ENCODE peak calls at places on chromosomes 16 and 17, in seven cellular contexts. H is uterus; K is CD8-positive, alpha-beta memory T cell; P is mucosa of descending colon; A is cardiac muscle cell; Z is tibial artery; Y is hepatocyte. N is an unnamed sample. For H3K4me1, the result is how much of the 10 kb centered on the place peaks cover.

GRCh38 chr16:69848635-69849545 is 86.8 kb downstream of the WWP2 start:
- DNase-seq in A (peak), K (no peak), P (peak), H (peak), Z (peak), Y (peak), N (peak)

GRCh38 chr16:29320274-29320999 is 86.1 kb downstream of the NPIPB11 start:
- DNase-seq in K (no peak), Z (no peak), H (no peak), P (no peak), A (no peak), Y (no peak), N (no peak)

GRCh38 chr17:28944862-28945741 is 6.2 kb downstream of the PHF12 start:
- DNase-seq in A (peak), Z (no peak), K (no peak), Y (no peak), P (no peak), H (no peak), N (no peak)

GRCh38 chr17:72411124-72411563 is 290.3 kb downstream of the SOX9 start:
- DNase-seq in P (no peak), Z (no peak), K (no peak), H (no peak), A (no peak), Y (no peak), N (no peak)

GRCh38 chr16:2096853-2097620 is 38.7 kb downstream of the PKD1 start:
- DNase-seq in H (no peak), Y (no peak), A (no peak), P (no peak), K (no peak), Z (no peak), N (no peak)

GRCh38 chr17:75009139-75009724 is 3.2 kb upstream of the MRPL58 start:
- DNase-seq in H (no peak), P (no peak), K (no peak), Y (no peak), Z (no peak), A (no peak), N (no peak)

GRCh38 chr17:67633751-67634191 is 84.0 kb upstream of the NOL11 start:
- DNase-seq in Z (no peak), P (no peak), A (no peak), Y (no peak), H (no peak), K (no peak), N (no peak)

GRCh38 chr16:80824623-80825364 is 20.4 kb upstream of the CDYL2 start:
- DNase-seq in K (peak), A (peak), Y (peak), P (no peak), Z (peak), H (no peak), N (peak)

GRCh38 chr17:75087558-75088453 is at the start of gene SLC16A5:
- DNase-seq in P (peak), H (peak), Y (peak), A (peak), Z (peak), K (peak), N (no peak)

GRCh38 chr17:1829189-1829578 is 518 bp downstream of the SMYD4 start:
- DNase-seq in H (peak), P (no peak), K (no peak), Z (no peak), Y (peak), A (peak), N (no peak)

GRCh38 chr17:351875-352420 is 659 bp downstream of the RPH3AL start:
- DNase-seq in H (no peak), K (no peak), P (no peak), Y (no peak), Z (no peak), A (no peak), N (no peak)

GRCh38 chr17:4535667-4536258 is 19.4 kb downstream of the MYBBP1A start:
- DNase-seq in A (no peak), Y (no peak), P (no peak), K (no peak), H (no peak), Z (no peak), N (no peak)

GRCh38 chr17:78908426-78908825 is 5.4 kb upstream of the CEP295NL start:
- DNase-seq in K (no peak), Y (no peak), H (no peak), Z (no peak), P (no peak), A (no peak), N (no peak)

GRCh38 chr17:28446716-28447395 is 26.6 kb upstream of the SLC13A2 start:
- DNase-seq in K (no peak), A (no peak), H (no peak), Y (no peak), P (no peak), Z (no peak), N (no peak)

GRCh38 chr16:1745900-1746692 is 25.2 kb downstream of the NME3 start:
- DNase-seq in P (no peak), Y (no peak), H (no peak), K (no peak), Z (no peak), A (peak), N (peak)

GRCh38 chr16:57313509-57313908 is 29.0 kb upstream of the PLLP start:
- DNase-seq in P (no peak), Y (no peak), K (no peak), Z (no peak), H (no peak), A (no peak), N (no peak)
- H3K4me1 ChIP-seq in P (under half), Y (under half), K (under half), Z (under half), H (under half), A (under half), N (under half)

DNA sequence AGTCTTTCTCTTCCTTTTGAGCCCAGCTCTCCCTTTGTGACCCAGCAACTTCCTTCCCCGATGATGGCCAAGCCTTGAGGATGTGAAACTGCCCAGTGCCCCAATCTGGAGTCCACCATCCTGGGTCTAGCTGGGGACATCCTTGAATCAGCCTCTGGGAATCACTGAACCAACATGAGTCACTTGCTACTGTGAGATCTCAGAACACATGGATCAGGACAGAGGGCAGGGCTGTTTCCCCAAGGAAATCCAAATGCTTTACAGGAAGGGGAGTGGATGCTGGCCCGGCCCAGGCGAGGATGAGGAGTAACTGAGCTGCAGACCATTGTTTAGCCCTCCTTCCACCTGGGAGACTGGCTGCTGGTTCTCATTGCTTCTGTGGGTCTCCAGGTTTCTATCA is 547.6 kb downstream of the WWOX start:
- DNase-seq in A (no peak), P (no peak), Z (no peak), Y (no peak), K (no peak), H (no peak), N (no peak)
- H3K4me3 ChIP-seq in A (no peak), P (no peak), Z (no peak), Y (no peak), K (no peak), H (no peak), N (no peak)

DNA sequence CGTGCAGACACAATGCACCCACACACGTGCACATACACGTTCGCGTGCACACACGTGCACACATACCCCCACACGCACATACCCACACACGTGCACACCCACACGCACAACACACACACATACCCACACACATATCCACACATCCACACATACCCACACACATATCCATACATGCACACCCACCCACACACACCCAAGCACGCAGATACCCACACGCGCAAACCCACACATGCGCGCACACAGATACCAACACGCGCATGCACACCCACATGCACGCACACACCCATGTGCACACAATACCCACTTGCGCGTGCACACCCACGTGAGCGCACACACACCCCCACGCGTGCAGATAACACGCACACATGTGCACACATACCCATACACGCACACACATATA is 26.8 kb upstream of the PVALEF start:
- DNase-seq in Z (no peak), A (no peak), K (no peak), H (no peak), Y (no peak), P (no peak), N (no peak)
- H3K4me1 ChIP-seq in Z (under half), A (under half), K (under half), H (under half), Y (under half), P (under half), N (under half)

GRCh38 chr16:90005956-90006663 is 13.1 kb downstream of the DBNDD1 start:
- DNase-seq in P (no peak), Y (no peak), H (no peak), Z (no peak), K (no peak), A (no peak), N (no peak)
- H3K4me3 ChIP-seq in P (no peak), Y (no peak), H (no peak), Z (no peak), K (no peak), A (no peak), N (no peak)

GRCh38 chr17:19237389-19238166 is 412 bp downstream of the EPN2 start:
- DNase-seq in A (no peak), P (peak), Z (peak), K (peak), Y (peak), H (no peak), N (peak)
- H3K4me1 ChIP-seq in A (under half), P (under half), Z (under half), K (under half), Y (under half), H (under half), N (under half)

GRCh38 chr16:73505178-73505968 is 457.4 kb upstream of the ZFHX3 start:
- DNase-seq in Y (no peak), H (no peak), A (no peak), K (no peak), Z (no peak), P (no peak), N (no peak)
- H3K4me3 ChIP-seq in Y (no peak), H (no peak), A (no peak), K (no peak), Z (no peak), P (no peak), N (no peak)

GRCh38 chr16:10744370-10745030 is 858 bp downstream of the NUBP1 start:
- DNase-seq in A (no peak), H (no peak), K (no peak), P (no peak), Z (no peak), Y (peak), N (no peak)
- H3K4me1 ChIP-seq in A (under half), H (under half), K (under half), P (under half), Z (under half), Y (under half), N (under half)

DNA sequence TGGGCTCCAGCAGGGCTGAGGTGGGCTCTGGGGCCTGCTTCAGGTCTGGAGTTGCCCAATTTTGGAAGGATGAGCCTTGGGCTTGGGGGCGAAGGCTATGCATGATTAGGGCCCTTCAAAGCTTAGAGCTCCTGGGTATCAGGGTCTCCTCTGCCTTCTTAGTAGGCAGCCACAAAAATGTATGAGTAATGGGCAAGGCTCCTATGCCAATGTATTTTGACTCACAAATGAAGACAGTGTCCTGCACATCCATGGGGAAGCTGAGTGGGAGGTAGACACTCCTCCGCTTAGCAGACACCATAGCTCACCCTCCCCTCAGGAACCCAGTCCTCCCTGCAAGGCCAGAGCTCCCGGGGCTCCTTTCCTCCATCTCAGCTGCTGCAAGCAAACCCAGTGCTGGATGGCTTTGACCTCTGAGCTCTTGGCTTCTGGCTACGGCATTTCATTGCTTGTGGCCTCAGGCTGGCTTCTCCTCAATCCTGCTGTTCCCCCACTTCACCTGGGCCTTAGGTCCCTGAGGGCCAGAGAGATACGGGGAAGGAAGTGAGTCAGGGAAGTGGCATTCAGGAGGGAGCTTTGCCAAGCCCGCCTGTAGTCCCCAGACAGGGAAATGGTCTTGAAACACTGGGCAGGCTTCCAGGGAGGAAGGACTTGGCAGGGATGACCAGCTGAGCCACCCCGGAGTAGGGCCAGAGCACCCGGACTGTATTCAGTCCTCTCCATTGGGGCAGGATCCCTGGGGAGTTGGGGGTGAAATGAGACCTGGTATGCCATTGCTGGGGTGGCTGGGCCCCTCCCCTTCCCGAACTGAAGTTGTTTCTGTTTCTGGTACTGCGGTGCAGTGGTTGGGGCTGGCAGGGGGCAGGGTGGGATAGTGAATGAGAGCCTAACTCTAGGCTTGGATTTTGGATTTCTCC is 4.4 kb downstream of the ABCC3 start:
- DNase-seq in H (peak), P (peak), A (peak), Z (peak), K (no peak), Y (peak), N (peak)
- H3K4me3 ChIP-seq in H (no peak), P (no peak), A (no peak), Z (peak), K (no peak), Y (no peak), N (no peak)

GRCh38 chr17:7885357-7886226 is 3.0 kb upstream of the CHD3 start:
- DNase-seq in Y (peak), Z (peak), K (peak), A (peak), H (peak), P (peak), N (peak)
- H3K4me1 ChIP-seq in Y (half or more), Z (half or more), K (half or more), A (under half), H (under half), P (half or more), N (under half)

N was measured in SJCRH30.